ENCODE peak calls at places on chromosome 6, in seven cellular contexts. B is suprapubic skin, O is uterus, C is neural progenitor cell, L is right cardiac atrium, E is mesendoderm, A is astrocyte. P is an unnamed sample.

GRCh38 chr6:118621799-118622470 is 29.5 kb downstream of the CEP85L start:
- DNase-seq in B (no peak), O (no peak), C (no peak), L (no peak), E (no peak), A (peak; percentile 41), P (no peak)

GRCh38 chr6:90574610-90575009 is 12.3 kb downstream of the MAP3K7 start:
- DNase-seq in B (no peak), O (no peak), C (no peak), L (no peak), E (no peak), A (peak; percentile 1), P (no peak)

GRCh38 chr6:169898788-169899480 is 147.5 kb downstream of the ERMARD start:
- DNase-seq in B (peak; percentile 50), O (no peak), C (no peak), L (peak; percentile 78), E (peak; percentile 12), A (no peak), P (no peak)

GRCh38 chr6:22658934-22659333 is 89.6 kb downstream of the HDGFL1 start:
- DNase-seq in B (no peak), O (no peak), C (no peak), L (no peak), E (no peak), A (no peak), P (no peak)

GRCh38 chr6:154247119-154247814 is 109.3 kb downstream of the IPCEF1 start:
- DNase-seq in B (no peak), O (no peak), C (peak; percentile 44), L (no peak), E (peak; percentile 75), A (no peak), P (no peak)

GRCh38 chr6:168100011-168100802 is 21.2 kb upstream of the FRMD1 start:
- DNase-seq in B (no peak), O (no peak), C (no peak), L (no peak), E (no peak), A (no peak), P (no peak)

GRCh38 chr6:64217721-64218603 is 582.4 kb downstream of the PHF3 start:
- DNase-seq in B (no peak), O (no peak), C (no peak), L (no peak), E (peak; percentile 21), A (no peak), P (no peak)

GRCh38 chr6:17101422-17102257 is at the start of gene STMND1:
- DNase-seq in B (peak; percentile 66), O (peak; percentile 43), C (peak; percentile 63), L (peak; percentile 57), E (peak; percentile 72), A (peak; percentile 22), P (no peak)

GRCh38 chr6:117906905-117907599 is at the start of gene SLC35F1:
- DNase-seq in B (no peak), O (peak; percentile 41), C (peak; percentile 89), L (peak; percentile 73), E (peak; percentile 88), A (peak; percentile 12), P (no peak)

GRCh38 chr6:114297135-114297534 is 45.7 kb downstream of the HS3ST5 start:
- DNase-seq in B (no peak), O (no peak), C (no peak), L (no peak), E (no peak), A (no peak), P (no peak)

GRCh38 chr6:75604294-75604693 is 2.6 kb downstream of the SENP6 start:
- DNase-seq in B (no peak), O (no peak), C (no peak), L (no peak), E (no peak), A (no peak), P (no peak)

GRCh38 chr6:132202569-132202968 is 198.7 kb downstream of the MOXD1 start:
- DNase-seq in B (no peak), O (no peak), C (no peak), L (no peak), E (no peak), A (peak; percentile 80), P (no peak)

GRCh38 chr6:35365599-35366596 is 23.5 kb downstream of the PPARD start:
- DNase-seq in B (no peak), O (no peak), C (no peak), L (no peak), E (no peak), A (no peak), P (no peak)

GRCh38 chr6:137471497-137471896 is 22.7 kb downstream of the OLIG3 start:
- DNase-seq in B (no peak), O (no peak), C (no peak), L (no peak), E (no peak), A (no peak), P (no peak)

GRCh38 chr6:158854214-158855101 is 35.3 kb upstream of the EZR start:
- DNase-seq in B (no peak), O (no peak), C (no peak), L (no peak), E (peak; percentile 89), A (peak; percentile 84), P (no peak)

GRCh38 chr6:134230087-134230717 is 87.7 kb downstream of the SGK1 start:
- DNase-seq in B (no peak), O (no peak), C (peak; percentile 8), L (peak; percentile 57), E (no peak), A (no peak), P (no peak)

DNA sequence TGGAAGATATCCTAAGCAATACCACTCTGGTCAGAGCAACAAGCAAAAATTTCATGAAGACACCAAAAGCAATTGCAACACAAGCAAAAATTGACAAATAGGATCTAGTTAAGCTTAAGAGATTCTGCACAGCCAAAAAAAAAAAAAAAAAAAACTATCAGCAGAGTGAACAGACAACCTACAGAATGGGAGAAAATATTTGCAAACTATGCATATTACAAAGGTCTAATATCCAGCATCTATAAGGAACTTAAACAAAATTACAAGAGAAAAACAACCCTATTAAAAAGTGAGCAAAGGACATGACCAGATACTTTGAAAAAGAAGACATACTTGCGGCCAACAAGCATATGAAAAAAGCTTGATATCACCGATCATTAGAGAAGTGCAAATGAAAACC is 20.0 kb upstream of the AHI1 start:
- DNase-seq in B (no peak), O (no peak), C (no peak), L (no peak), E (no peak), A (no peak), P (no peak)
- H3K27ac ChIP-seq in B (no peak overlapping the region), O (no peak overlapping the region), C (no peak overlapping the region), L (no peak overlapping the region), E (no peak overlapping the region), A (no peak overlapping the region), P (no peak overlapping the region)

DNA sequence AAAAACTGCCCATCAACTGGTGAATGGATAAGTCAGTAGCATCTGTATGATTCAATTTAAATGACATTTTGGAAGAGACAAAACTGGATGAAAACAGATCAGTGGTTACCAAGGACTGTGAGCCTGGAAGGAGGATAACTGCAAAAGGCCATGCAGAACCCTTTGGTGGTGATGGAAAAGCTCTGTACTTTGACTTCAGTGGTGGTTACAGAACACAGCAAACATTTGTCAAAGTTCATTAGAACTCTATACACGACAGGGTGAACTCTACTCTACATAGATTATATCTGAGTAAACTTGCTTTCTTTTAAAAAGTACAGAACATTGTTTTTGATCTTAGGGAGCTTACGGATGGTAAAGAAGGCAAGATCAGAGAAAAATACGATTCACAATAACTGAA is 111.9 kb upstream of the HTR1E start:
- DNase-seq in B (no peak), O (no peak), C (no peak), L (no peak), E (no peak), A (no peak), P (no peak)
- H3K27ac ChIP-seq in B (no peak overlapping the region), O (no peak overlapping the region), C (no peak overlapping the region), L (no peak overlapping the region), E (no peak overlapping the region), A (no peak overlapping the region), P (no peak overlapping the region)

GRCh38 chr6:105940990-105941389 is 145.1 kb upstream of the PRDM1 start:
- DNase-seq in B (no peak), O (no peak), C (no peak), L (no peak), E (peak; percentile 44), A (no peak), P (no peak)

GRCh38 chr6:105941616-105942412 is 144.3 kb upstream of the PRDM1 start:
- DNase-seq in B (no peak), O (no peak), C (no peak), L (no peak), E (no peak), A (no peak), P (no peak)

GRCh38 chr6:105932440-105932839 is 153.7 kb upstream of the PRDM1 start:
- DNase-seq in B (no peak), O (no peak), C (no peak), L (no peak), E (no peak), A (no peak), P (no peak)

DNA sequence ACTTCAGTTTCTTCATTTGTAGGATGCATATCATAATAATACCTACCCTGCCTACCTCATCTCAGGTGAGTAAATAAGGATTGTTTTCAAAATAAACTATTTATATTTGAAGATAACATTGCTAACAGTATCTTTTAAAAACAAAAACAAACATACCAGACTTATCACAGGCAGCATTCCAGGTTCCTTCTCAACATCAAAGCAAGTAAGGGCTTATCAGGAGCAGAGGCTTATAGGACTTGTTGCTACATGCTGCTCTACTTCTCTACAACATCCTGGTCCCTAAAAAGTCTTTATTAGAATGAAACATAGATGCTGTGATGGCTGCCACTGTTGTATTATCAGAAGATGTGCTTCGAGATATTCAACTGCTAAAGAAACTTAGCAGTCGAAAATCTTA is 149.2 kb upstream of the PRDM1 start:
- DNase-seq in B (no peak), O (no peak), C (no peak), L (no peak), E (peak; percentile 82), A (no peak), P (no peak)
- H3K27ac ChIP-seq in B (no peak overlapping the region), O (no peak overlapping the region), C (no peak overlapping the region), L (no peak overlapping the region), E (peak overlapping the region; percentile 17), A (no peak overlapping the region), P (no peak overlapping the region)

GRCh38 chr6:3320238-3320637 is 61.5 kb downstream of the PSMG4 start:
- DNase-seq in B (no peak), O (peak; percentile 3), C (no peak), L (no peak), E (no peak), A (no peak), P (peak; percentile 35)
- H3K27ac ChIP-seq in B (no peak overlapping the region), O (no peak overlapping the region), C (no peak overlapping the region), L (no peak overlapping the region), E (no peak overlapping the region), A (no peak overlapping the region), P (no peak overlapping the region)

GRCh38 chr6:160085226-160085625 is 36.4 kb upstream of the SLC22A1 start:
- DNase-seq in B (no peak), O (no peak), C (no peak), L (no peak), E (no peak), A (no peak), P (no peak)
- H3K27ac ChIP-seq in B (no peak overlapping the region), O (no peak overlapping the region), C (no peak overlapping the region), L (no peak overlapping the region), E (no peak overlapping the region), A (no peak overlapping the region), P (no peak overlapping the region)